ENCODE peak calls at places on chromosomes 6 and 20, in four cellular contexts. L, R, Y and D are unnamed samples.

GRCh38 chr6:43972915-43973304 is 154.3 kb downstream of the MRPL14 start:
- DNase-seq in Y (no peak), R (no peak), L (no peak), D (no peak)

GRCh38 chr6:106448000-106448426 is 87.5 kb downstream of the CRYBG1 start:
- DNase-seq in Y (no peak), R (no peak), L (peak), D (no peak)

GRCh38 chr20:33578510-33578909 is 83.6 kb upstream of the C20orf144 start:
- DNase-seq in L (no peak), Y (no peak), R (no peak), D (no peak)

GRCh38 chr6:149190228-149190831 is 127.2 kb upstream of the TAB2 start:
- DNase-seq in Y (no peak), R (peak), L (no peak), D (peak)

GRCh38 chr6:7251861-7252260 is 61.1 kb downstream of the SSR1 start:
- DNase-seq in L (no peak), Y (no peak), R (no peak), D (no peak)

GRCh38 chr20:63066506-63067265 is 59.9 kb upstream of the BHLHE23 start:
- DNase-seq in Y (no peak), L (no peak), R (no peak), D (no peak)

GRCh38 chr6:41581381-41581991 is 35.3 kb downstream of the FOXP4 start:
- DNase-seq in Y (no peak), L (no peak), R (peak), D (no peak)

GRCh38 chr20:15930324-15931305 is 642.6 kb downstream of the KIF16B start:
- DNase-seq in R (peak), Y (no peak), L (no peak), D (peak)

GRCh38 chr6:35417979-35418661 is 34.0 kb upstream of the FANCE start:
- DNase-seq in L (no peak), Y (no peak), R (no peak), D (no peak)

GRCh38 chr6:144215402-144215931 is 65.2 kb downstream of the STX11 start:
- DNase-seq in Y (peak), R (no peak), L (peak), D (peak)

GRCh38 chr6:53811746-53812145 is 16.9 kb downstream of the LRRC1 start:
- DNase-seq in L (no peak), R (no peak), Y (no peak), D (no peak)

GRCh38 chr20:49669601-49670189 is 44.0 kb downstream of the B4GALT5 start:
- DNase-seq in R (no peak), Y (no peak), L (peak), D (no peak)

GRCh38 chr20:2172305-2173175 is 70.9 kb downstream of the STK35 start:
- DNase-seq in Y (peak), L (peak), R (peak), D (peak)

GRCh38 chr6:33683051-33683571 is 28.4 kb downstream of the UQCC2 start:
- DNase-seq in Y (no peak), L (no peak), R (no peak), D (no peak)

GRCh38 chr6:169830876-169831275 is 79.5 kb downstream of the ERMARD start:
- DNase-seq in R (no peak), L (no peak), Y (no peak), D (no peak)

GRCh38 chr20:3502878-3503277 is 32.1 kb downstream of the ATRN start:
- DNase-seq in Y (no peak), L (no peak), R (no peak), D (no peak)

GRCh38 chr6:35469711-35470662 is 1.8 kb downstream of the RPL10A start:
- DNase-seq in Y (peak), L (no peak), R (no peak), D (peak)

GRCh38 chr6:56671651-56672461 is 29.2 kb upstream of the DST start:
- DNase-seq in L (no peak), Y (no peak), R (no peak), D (no peak)

GRCh38 chr6:73328790-73329189 is 25.3 kb downstream of the DPPA5 start:
- DNase-seq in R (no peak), L (no peak), Y (no peak), D (no peak)

DNA sequence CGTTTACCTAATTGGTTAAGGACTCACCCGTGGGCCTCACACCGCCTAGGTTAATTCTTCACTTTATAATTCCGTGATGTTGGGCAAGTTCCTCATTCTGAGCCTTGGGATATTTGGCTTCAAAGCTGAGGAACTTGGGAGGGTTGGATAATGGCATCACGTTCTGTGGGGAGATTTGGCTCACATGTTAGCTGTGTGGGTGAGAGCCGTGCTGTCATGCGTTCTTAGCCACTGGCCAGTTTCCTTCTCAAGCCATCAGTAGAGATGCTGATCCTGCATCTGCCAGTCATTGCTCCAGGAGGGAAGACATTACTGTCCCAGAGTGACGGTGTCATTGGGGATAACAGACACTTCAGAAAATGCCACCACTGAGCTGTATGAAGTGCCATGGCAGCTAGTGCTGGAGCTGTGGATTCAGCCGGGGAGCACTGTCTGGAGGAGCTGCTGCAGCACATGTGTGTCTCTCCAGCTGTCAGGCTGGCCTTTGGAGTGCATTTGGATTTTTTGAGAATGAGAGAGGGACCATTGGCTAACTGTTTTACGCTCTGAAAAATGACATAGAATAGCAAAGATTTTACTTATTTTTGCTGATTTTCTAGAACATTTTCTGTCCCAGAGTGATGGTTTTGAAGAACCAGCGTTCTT is 16.5 kb downstream of the IGF2R start:
- DNase-seq in Y (no peak), R (no peak), L (no peak), D (no peak)
- H3K27ac ChIP-seq in Y (peak), R (no peak), L (no peak), D (no peak)

GRCh38 chr20:18913701-18914100 is 100.1 kb downstream of the SCP2D1 start:
- DNase-seq in R (no peak), Y (no peak), L (no peak), D (no peak)

GRCh38 chr20:18919996-18920395 is 106.4 kb downstream of the SCP2D1 start:
- DNase-seq in Y (no peak), R (no peak), L (no peak), D (no peak)

GRCh38 chr20:18922898-18923297 is 109.3 kb downstream of the SCP2D1 start:
- DNase-seq in Y (no peak), L (no peak), R (no peak), D (no peak)

GRCh38 chr20:18916886-18917785 is 103.6 kb downstream of the SCP2D1 start:
- DNase-seq in Y (no peak), L (no peak), R (no peak), D (no peak)
- TF ChIP-seq POLR2AphosphoS2 in Y (no peak), L (no peak), R (no peak), D (no peak)

GRCh38 chr6:31575952-31576684 is 753 bp downstream of the TNF start:
- DNase-seq in R (no peak), L (no peak), Y (no peak), D (no peak)

GRCh38 chr6:31575335-31575901 is at the start of gene TNF:
- DNase-seq in R (no peak), Y (no peak), L (peak), D (no peak)

GRCh38 chr6:31578461-31579118 is 3.2 kb downstream of the TNF start:
- DNase-seq in R (no peak), L (no peak), Y (no peak), D (no peak)

GRCh38 chr6:31578058-31578457 is 2.7 kb downstream of the TNF start:
- DNase-seq in R (no peak), Y (no peak), L (no peak), D (no peak)

GRCh38 chr6:31576897-31577341 is 1.6 kb downstream of the TNF start:
- DNase-seq in Y (no peak), R (no peak), L (no peak), D (no peak)
- H3K27ac ChIP-seq in Y (no peak), R (no peak), L (peak), D (no peak)

DNA sequence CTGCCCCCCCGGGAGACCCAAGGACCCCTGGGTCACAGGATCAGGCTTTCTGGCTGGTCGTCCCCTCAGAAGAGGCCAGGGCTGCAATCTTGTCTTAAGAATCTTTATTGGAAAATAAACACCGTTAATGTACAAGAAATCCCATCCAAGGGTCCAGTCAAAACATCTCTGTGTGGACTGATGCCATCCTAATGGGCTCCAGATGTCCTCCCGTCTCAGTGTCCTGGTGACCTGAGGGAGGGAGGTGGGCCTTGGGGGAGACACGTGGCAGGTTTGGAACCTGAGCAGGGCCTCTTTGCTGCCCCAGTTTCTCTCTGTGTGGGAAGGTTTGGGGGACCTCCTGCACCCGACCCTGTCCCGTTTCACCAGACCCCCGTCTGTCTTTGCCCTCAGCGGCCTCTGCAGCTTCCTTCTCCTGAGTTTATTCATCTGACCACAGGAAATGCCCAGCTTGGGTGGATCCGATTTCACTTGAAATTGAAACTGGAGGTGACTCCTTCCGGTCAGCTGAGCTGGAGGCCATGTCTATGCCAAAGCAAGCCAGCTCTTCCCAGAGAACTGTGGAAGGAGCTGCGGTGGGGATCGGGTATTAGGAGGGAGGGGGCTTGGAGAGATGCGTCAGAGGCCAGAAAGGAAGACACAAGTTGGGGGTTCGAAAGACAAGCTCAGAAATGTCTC is 75.1 kb downstream of the SLC2A10 start:
- DNase-seq in L (no peak), R (no peak), Y (no peak), D (peak)
- TF ChIP-seq POLR2AphosphoS2 in L (no peak), R (no peak), Y (no peak), D (no peak)